ENCODE peak calls at places on chromosome 6, in four cellular contexts. One of them, this sample, is unnamed.
A peak's percentile ranks its signal among the peaks of the same experiment; 100 is the strongest.

GRCh38 chr6:139416146-139416545 is 41.7 kb upstream of the CITED2 start:
- DNase-seq in chondrocyte: no peak
- DNase-seq in right atrium auricular region: no peak
- DNase-seq in GM12865: no peak
- DNase-seq in this sample: no peak

GRCh38 chr6:37675606-37676005 is 22.1 kb downstream of the MDGA1 start:
- DNase-seq in chondrocyte: peak; percentile 10
- DNase-seq in GM12865: no peak
- DNase-seq in right atrium auricular region: no peak
- DNase-seq in this sample: no peak

GRCh38 chr6:23013776-23014175 is 444.4 kb downstream of the HDGFL1 start:
- DNase-seq in GM12865: no peak
- DNase-seq in chondrocyte: no peak
- DNase-seq in right atrium auricular region: no peak
- DNase-seq in this sample: no peak

GRCh38 chr6:111069722-111070406 is 17.4 kb upstream of the SLC16A10 start:
- DNase-seq in GM12865: no peak
- DNase-seq in chondrocyte: no peak
- DNase-seq in right atrium auricular region: no peak
- DNase-seq in this sample: no peak

GRCh38 chr6:159252955-159253508 is 83.8 kb downstream of the FNDC1 start:
- DNase-seq in chondrocyte: no peak
- DNase-seq in right atrium auricular region: no peak
- DNase-seq in GM12865: peak; percentile 54
- DNase-seq in this sample: no peak

GRCh38 chr6:158029668-158030230 is 48.1 kb downstream of the SYNJ2 start:
- DNase-seq in GM12865: no peak
- DNase-seq in chondrocyte: peak; percentile 34
- DNase-seq in right atrium auricular region: no peak
- DNase-seq in this sample: no peak

GRCh38 chr6:43334466-43335095 is 26.0 kb upstream of the CRIP3 start:
- DNase-seq in right atrium auricular region: no peak
- DNase-seq in GM12865: peak; percentile 20
- DNase-seq in chondrocyte: no peak
- DNase-seq in this sample: no peak

GRCh38 chr6:123309130-123309529 is 313.1 kb downstream of the CLVS2 start:
- DNase-seq in GM12865: no peak
- DNase-seq in chondrocyte: no peak
- DNase-seq in right atrium auricular region: no peak
- DNase-seq in this sample: no peak

GRCh38 chr6:74068945-74069570 is 373.1 kb downstream of the CD109 start:
- DNase-seq in GM12865: no peak
- DNase-seq in chondrocyte: no peak
- DNase-seq in right atrium auricular region: no peak
- DNase-seq in this sample: no peak

GRCh38 chr6:144378437-144378836 is 93.3 kb downstream of the UTRN start:
- DNase-seq in right atrium auricular region: no peak
- DNase-seq in chondrocyte: no peak
- DNase-seq in GM12865: no peak
- DNase-seq in this sample: no peak

GRCh38 chr6:118285791-118286190 is 262.3 kb upstream of the PLN start:
- DNase-seq in GM12865: no peak
- DNase-seq in chondrocyte: no peak
- DNase-seq in right atrium auricular region: no peak
- DNase-seq in this sample: no peak

GRCh38 chr6:158686311-158686710 is 36.5 kb downstream of the SYTL3 start:
- DNase-seq in GM12865: no peak
- DNase-seq in right atrium auricular region: no peak
- DNase-seq in chondrocyte: no peak
- DNase-seq in this sample: no peak

GRCh38 chr6:41668968-41669367 is 30.7 kb downstream of the MDFI start:
- DNase-seq in right atrium auricular region: no peak
- DNase-seq in chondrocyte: no peak
- DNase-seq in GM12865: no peak
- DNase-seq in this sample: no peak

GRCh38 chr6:109738667-109739066 is 47.6 kb downstream of the FIG4 start:
- DNase-seq in right atrium auricular region: no peak
- DNase-seq in chondrocyte: no peak
- DNase-seq in GM12865: no peak
- DNase-seq in this sample: no peak

GRCh38 chr6:30885999-30886896 is 1.9 kb downstream of the DDR1 start:
- DNase-seq in chondrocyte: no peak
- DNase-seq in right atrium auricular region: peak; percentile 79
- DNase-seq in GM12865: no peak
- DNase-seq in this sample: no peak

GRCh38 chr6:21000391-21000801 is 466.1 kb downstream of the CDKAL1 start:
- DNase-seq in GM12865: no peak
- DNase-seq in chondrocyte: no peak
- DNase-seq in right atrium auricular region: no peak
- DNase-seq in this sample: no peak

GRCh38 chr6:82589509-82590206 is 226.0 kb downstream of the TPBG start:
- DNase-seq in right atrium auricular region: no peak
- DNase-seq in chondrocyte: no peak
- DNase-seq in GM12865: peak; percentile 85
- DNase-seq in this sample: no peak

GRCh38 chr6:21593927-21594421 is 423 bp downstream of the SOX4 start:
- DNase-seq in chondrocyte: no peak
- DNase-seq in right atrium auricular region: no peak
- DNase-seq in GM12865: peak; percentile 69
- DNase-seq in this sample: no peak

GRCh38 chr6:26207248-26207801 is 120.1 kb downstream of the HFE start:
- DNase-seq in right atrium auricular region: no peak
- DNase-seq in chondrocyte: no peak
- DNase-seq in GM12865: no peak
- DNase-seq in this sample: no peak
- TF ChIP-seq CTCF in right atrium auricular region: no peak
- TF ChIP-seq CTCF in chondrocyte: no peak
- TF ChIP-seq CTCF in GM12865: no peak
- TF ChIP-seq CTCF in this sample: no peak

GRCh38 chr6:130826442-130827246 is 562 bp upstream of the SMLR1 start:
- DNase-seq in GM12865: no peak
- DNase-seq in chondrocyte: no peak
- DNase-seq in right atrium auricular region: no peak
- DNase-seq in this sample: no peak
- TF ChIP-seq CTCF in GM12865: no peak
- TF ChIP-seq CTCF in chondrocyte: no peak
- TF ChIP-seq CTCF in right atrium auricular region: no peak
- TF ChIP-seq CTCF in this sample: no peak

GRCh38 chr6:135183532-135184440 is 2.7 kb downstream of the MYB start:
- DNase-seq in right atrium auricular region: no peak
- DNase-seq in GM12865: peak; percentile 95
- DNase-seq in chondrocyte: no peak
- DNase-seq in this sample: no peak
- TF ChIP-seq CTCF in right atrium auricular region: no peak
- TF ChIP-seq CTCF in GM12865: peak; percentile 79
- TF ChIP-seq CTCF in chondrocyte: peak; percentile 73
- TF ChIP-seq CTCF in this sample: peak; percentile 54

DNA sequence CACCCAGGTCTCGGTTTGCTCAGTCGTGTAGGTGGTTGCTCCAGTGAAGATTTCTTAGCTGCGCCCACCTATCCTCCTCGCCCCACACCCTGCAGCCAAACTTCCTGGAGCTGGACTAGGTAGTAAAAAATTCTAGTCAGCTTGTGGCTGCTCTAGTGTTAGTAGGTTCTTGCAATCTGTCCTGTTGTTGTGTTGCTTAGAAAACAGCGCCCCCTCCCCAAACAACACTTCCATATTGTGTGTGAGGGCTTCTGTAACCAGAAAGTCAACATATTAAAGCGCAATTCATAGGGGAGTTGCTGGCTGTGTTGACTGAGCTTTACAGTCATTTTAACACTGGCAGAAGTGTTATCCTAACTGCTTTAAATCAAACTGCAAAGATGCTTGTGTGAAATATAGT is 122.4 kb downstream of the ARID1B start:
- DNase-seq in right atrium auricular region: no peak
- DNase-seq in chondrocyte: no peak
- DNase-seq in GM12865: no peak
- DNase-seq in this sample: no peak
- TF ChIP-seq CTCF in right atrium auricular region: no peak
- TF ChIP-seq CTCF in chondrocyte: no peak
- TF ChIP-seq CTCF in GM12865: no peak
- TF ChIP-seq CTCF in this sample: no peak

GRCh38 chr6:408599-409102 is 17.1 kb downstream of the IRF4 start:
- DNase-seq in GM12865: peak; percentile 46
- DNase-seq in right atrium auricular region: peak; percentile 74
- DNase-seq in chondrocyte: no peak
- DNase-seq in this sample: no peak
- TF ChIP-seq CTCF in GM12865: no peak
- TF ChIP-seq CTCF in right atrium auricular region: peak; percentile 34
- TF ChIP-seq CTCF in chondrocyte: peak; percentile 89
- TF ChIP-seq CTCF in this sample: peak; percentile 57

GRCh38 chr6:75094614-75095321 is 111.1 kb downstream of the COL12A1 start:
- DNase-seq in GM12865: no peak
- DNase-seq in chondrocyte: no peak
- DNase-seq in right atrium auricular region: no peak
- DNase-seq in this sample: no peak
- TF ChIP-seq CTCF in GM12865: no peak
- TF ChIP-seq CTCF in chondrocyte: peak; percentile 69
- TF ChIP-seq CTCF in right atrium auricular region: no peak
- TF ChIP-seq CTCF in this sample: peak; percentile 36

DNA sequence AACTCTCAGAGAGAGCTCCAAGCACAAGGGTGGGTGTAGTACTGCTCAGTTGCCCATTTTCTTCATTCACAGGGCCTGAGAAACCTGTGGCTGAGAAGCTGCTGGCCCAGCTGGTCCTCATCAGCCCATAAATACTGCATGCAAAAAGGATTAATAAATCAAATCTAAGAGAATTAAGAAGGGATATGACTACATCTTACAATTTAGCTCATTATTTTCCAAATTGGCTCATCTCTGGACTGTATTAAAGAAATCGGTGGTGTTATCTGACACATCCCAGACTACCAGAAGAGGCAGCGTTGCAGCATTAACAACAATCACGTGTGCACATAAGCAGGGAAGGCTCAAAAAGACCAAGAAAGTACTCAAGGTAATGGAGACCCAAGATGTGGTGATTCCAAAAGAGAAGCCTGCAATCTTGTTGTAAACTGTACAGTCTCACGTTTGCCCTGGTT is 90.7 kb downstream of the CD24 start:
- DNase-seq in chondrocyte: no peak
- DNase-seq in GM12865: no peak
- DNase-seq in right atrium auricular region: no peak
- DNase-seq in this sample: no peak
- TF ChIP-seq CTCF in chondrocyte: peak; percentile 41
- TF ChIP-seq CTCF in GM12865: no peak
- TF ChIP-seq CTCF in right atrium auricular region: no peak
- TF ChIP-seq CTCF in this sample: no peak

GRCh38 chr6:79710127-79710526 is 79.0 kb downstream of the SH3BGRL2 start:
- DNase-seq in chondrocyte: no peak
- DNase-seq in right atrium auricular region: no peak
- DNase-seq in GM12865: no peak
- DNase-seq in this sample: no peak

GRCh38 chr6:79712144-79712543 is 81.0 kb downstream of the SH3BGRL2 start:
- DNase-seq in GM12865: no peak
- DNase-seq in right atrium auricular region: no peak
- DNase-seq in chondrocyte: no peak
- DNase-seq in this sample: no peak

GRCh38 chr6:79712616-79713015 is 81.5 kb downstream of the SH3BGRL2 start:
- DNase-seq in chondrocyte: no peak
- DNase-seq in right atrium auricular region: no peak
- DNase-seq in GM12865: no peak
- DNase-seq in this sample: no peak

GRCh38 chr6:79711167-79711566 is 80.0 kb downstream of the SH3BGRL2 start:
- DNase-seq in GM12865: no peak
- DNase-seq in chondrocyte: no peak
- DNase-seq in right atrium auricular region: no peak
- DNase-seq in this sample: no peak

GRCh38 chr6:79713701-79714322 is 82.7 kb downstream of the SH3BGRL2 start:
- DNase-seq in GM12865: peak; percentile 68
- DNase-seq in chondrocyte: no peak
- DNase-seq in right atrium auricular region: no peak
- DNase-seq in this sample: no peak
- TF ChIP-seq CTCF in GM12865: peak; percentile 69
- TF ChIP-seq CTCF in chondrocyte: peak; percentile 90
- TF ChIP-seq CTCF in right atrium auricular region: peak; percentile 36
- TF ChIP-seq CTCF in this sample: peak; percentile 76

This sample was measured in osteocyte.